ENCODE peak calls at places on chromosomes 16 and 17, in nine cellular contexts. M, B, T, F, Q, P, W, Z and G are unnamed samples.

GRCh38 chr16:74101390-74101789 is 195.2 kb upstream of the PSMD7 start:
- DNase-seq in Q (no peak), T (no peak), M (no peak), P (no peak), F (no peak), W (no peak), Z (no peak), B (no peak), G (no peak)

GRCh38 chr16:10922328-10923145 is 19.7 kb downstream of the DEXI start:
- DNase-seq in M (peak; percentile 90), B (no peak), Z (peak; percentile 62), P (peak; percentile 96), W (peak; percentile 54), F (peak; percentile 40), T (no peak), Q (no peak), G (peak; percentile 30)

GRCh38 chr17:17849863-17850373 is 13.1 kb upstream of the SREBF1 start:
- DNase-seq in Z (no peak), F (no peak), M (no peak), W (peak; percentile 68), Q (peak; percentile 72), T (no peak), P (peak; percentile 68), B (peak; percentile 51), G (peak; percentile 51)

GRCh38 chr16:75616541-75617010 is 6.5 kb downstream of the ADAT1 start:
- DNase-seq in T (no peak), Z (no peak), P (no peak), W (no peak), M (no peak), B (no peak), Q (no peak), F (no peak), G (no peak)

GRCh38 chr17:74833501-74834361 is 26.0 kb downstream of the GRIN2C start:
- DNase-seq in T (no peak), F (no peak), P (peak; percentile 48), Z (no peak), W (no peak), Q (no peak), M (no peak), B (no peak), G (no peak)

GRCh38 chr16:4612977-4613635 is 1.6 kb downstream of the UBALD1 start:
- DNase-seq in F (no peak), Q (no peak), M (no peak), Z (no peak), B (no peak), W (peak; percentile 6), T (no peak), P (no peak), G (peak; percentile 7)

GRCh38 chr16:81779540-81780320 is 639 bp downstream of the PLCG2 start:
- DNase-seq in B (peak; percentile 4), F (no peak), W (no peak), M (peak; percentile 80), P (peak; percentile 47), Z (no peak), T (no peak), Q (no peak), G (no peak)

GRCh38 chr16:85041184-85041928 is 13.8 kb downstream of the KIAA0513 start:
- DNase-seq in Q (no peak), T (no peak), F (peak; percentile 70), Z (no peak), P (no peak), B (no peak), W (no peak), M (no peak), G (no peak)

GRCh38 chr16:47732806-47733150 is 271.6 kb downstream of the PHKB start:
- DNase-seq in W (peak; percentile 78), T (peak; percentile 72), M (no peak), Z (no peak), B (peak; percentile 83), P (no peak), Q (no peak), F (no peak), G (peak; percentile 91)

GRCh38 chr17:42548070-42548837 is 4.5 kb upstream of the HSD17B1 start:
- DNase-seq in Z (no peak), T (no peak), B (peak; percentile 46), P (peak; percentile 79), M (peak; percentile 93), W (peak; percentile 60), Q (peak; percentile 81), F (peak; percentile 77), G (no peak)

GRCh38 chr17:77432791-77433190 is 292.0 kb downstream of the SEC14L1 start:
- DNase-seq in Q (peak; percentile 53), F (no peak), B (no peak), P (no peak), M (no peak), Z (no peak), W (no peak), T (no peak), G (no peak)

GRCh38 chr16:54118846-54119245 is 167.7 kb downstream of the IRX3 start:
- DNase-seq in T (no peak), F (no peak), B (peak; percentile 13), M (no peak), W (peak; percentile 23), Z (no peak), Q (no peak), P (peak; percentile 16), G (peak; percentile 17)

GRCh38 chr17:50690887-50691549 is 16.7 kb downstream of the ANKRD40 start:
- DNase-seq in P (no peak), F (no peak), W (no peak), T (no peak), B (no peak), Z (no peak), M (no peak), Q (no peak), G (no peak)

GRCh38 chr16:89386337-89386736 is 104.0 kb downstream of the ANKRD11 start:
- DNase-seq in T (no peak), Q (no peak), B (no peak), Z (no peak), M (no peak), W (no peak), P (no peak), F (no peak), G (no peak)

GRCh38 chr16:63346000-63346399 is 1309.8 kb upstream of the CDH8 start:
- DNase-seq in B (no peak), M (no peak), Z (no peak), P (no peak), W (no peak), Q (no peak), F (no peak), T (no peak), G (no peak)

GRCh38 chr17:39529455-39529854 is 68.2 kb downstream of the CDK12 start:
- DNase-seq in Z (no peak), Q (no peak), B (no peak), F (no peak), W (no peak), P (no peak), M (no peak), T (no peak), G (no peak)

DNA sequence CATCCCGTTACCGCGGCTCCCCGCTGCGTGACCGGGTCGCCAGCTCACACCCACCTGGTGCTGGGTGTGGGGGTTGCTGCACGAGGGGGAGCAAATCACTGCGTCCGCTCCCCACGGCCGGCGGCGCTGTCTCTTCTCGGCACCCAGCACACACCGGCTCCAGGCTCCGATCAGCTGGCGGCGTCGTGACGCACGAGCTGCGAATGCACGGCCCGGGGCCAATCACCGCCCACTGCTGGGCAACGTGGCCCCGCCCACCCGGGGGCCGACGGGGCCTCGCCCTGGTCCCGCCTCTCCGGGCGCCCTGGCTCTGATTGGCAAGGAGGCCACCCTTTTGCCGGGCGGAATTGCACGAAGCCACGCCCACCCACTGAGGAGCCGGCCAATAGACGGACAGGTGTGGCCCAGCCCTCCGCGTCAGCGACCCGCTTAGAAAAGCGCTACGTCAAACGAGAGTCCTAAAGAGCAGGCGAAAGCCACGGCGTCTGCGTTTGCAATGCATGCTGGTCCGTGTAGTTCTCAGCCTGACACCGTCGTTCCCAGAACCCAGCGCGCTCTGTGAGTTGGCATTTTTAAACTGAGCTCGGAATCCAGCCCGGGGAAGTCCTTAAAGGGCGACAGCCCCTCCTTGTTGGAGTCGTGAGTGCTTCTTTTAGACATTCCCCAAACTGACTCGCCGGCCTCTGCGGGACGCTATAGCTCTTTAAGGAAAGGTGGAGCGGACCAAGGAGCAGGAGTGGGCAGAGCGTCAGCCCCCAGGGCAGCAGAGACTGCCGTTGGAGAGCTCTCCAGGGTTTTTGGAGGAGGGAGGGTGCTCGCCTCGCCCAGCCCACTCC is 6.1 kb upstream of the TLCD2 start:
- DNase-seq in T (peak; percentile 100), Q (peak; percentile 100), W (peak; percentile 100), F (peak; percentile 98), M (peak; percentile 100), B (peak; percentile 100), Z (peak; percentile 100), P (peak; percentile 100), G (peak; percentile 100)
- TF ChIP-seq CTCF in T (peak; percentile 6), Q (no peak), W (peak; percentile 30), F (no peak), M (peak; percentile 12), B (peak; percentile 11), Z (peak; percentile 26), P (no peak), G (peak; percentile 36)

GRCh38 chr17:73165616-73166404 is 1.0 kb downstream of the SSTR2 start:
- DNase-seq in Q (no peak), P (no peak), W (no peak), B (no peak), F (peak; percentile 58), T (no peak), Z (no peak), M (no peak), G (peak; percentile 12)
- H3K4me3 ChIP-seq in Q (no peak overlapping the region), P (no peak overlapping the region), W (peak overlapping the region; percentile 82), B (peak overlapping the region; percentile 34), F (peak overlapping the region; percentile 79), T (peak overlapping the region; percentile 41), Z (peak overlapping the region; percentile 63), M (peak overlapping the region; percentile 36), G (peak overlapping the region; percentile 60)

GRCh38 chr16:86497551-86498021 is 12.7 kb upstream of the FOXF1 start:
- DNase-seq in F (no peak), T (no peak), Q (no peak), P (no peak), Z (no peak), M (no peak), B (no peak), W (no peak), G (no peak)

GRCh38 chr16:86496929-86497381 is 13.4 kb upstream of the FOXF1 start:
- DNase-seq in Q (no peak), T (no peak), Z (no peak), P (no peak), W (no peak), F (no peak), M (no peak), B (no peak), G (no peak)

GRCh38 chr16:86499889-86500707 is 10.2 kb upstream of the FOXF1 start:
- DNase-seq in P (no peak), W (no peak), Q (no peak), Z (no peak), F (no peak), M (no peak), T (no peak), B (no peak), G (no peak)

GRCh38 chr16:86498155-86498651 is 12.1 kb upstream of the FOXF1 start:
- DNase-seq in B (no peak), T (no peak), P (no peak), F (no peak), W (no peak), M (no peak), Q (no peak), Z (no peak), G (no peak)

GRCh38 chr16:86498661-86499493 is 11.4 kb upstream of the FOXF1 start:
- DNase-seq in F (no peak), M (no peak), T (no peak), Z (no peak), P (no peak), W (peak; percentile 57), Q (no peak), B (peak; percentile 36), G (peak; percentile 53)
- TF ChIP-seq CTCF in F (no peak), M (no peak), T (no peak), Z (no peak), P (no peak), W (no peak), Q (no peak), B (no peak), G (no peak)

GRCh38 chr16:19086322-19087199 is 19.1 kb downstream of the COQ7 start:
- DNase-seq in Q (peak; percentile 71), Z (peak; percentile 44), M (peak; percentile 93), T (peak; percentile 87), B (peak; percentile 92), W (peak; percentile 95), P (peak; percentile 87), F (peak; percentile 95), G (peak; percentile 87)
- H3K4me3 ChIP-seq in Q (peak overlapping the region; percentile 40), Z (peak overlapping the region; percentile 61), M (peak overlapping the region; percentile 51), T (peak overlapping the region; percentile 32), B (peak overlapping the region; percentile 50), W (no peak overlapping the region), P (no peak overlapping the region), F (peak overlapping the region; percentile 74), G (peak overlapping the region; percentile 68)